ENCODE peak calls at places on chromosome 16, in six cellular contexts. One of them, this sample, is unnamed.

GRCh38 chr16:53821957-53822625 is 118.1 kb downstream of the FTO start:
- DNase-seq in fibroblast of lung: peak
- DNase-seq in K562: no peak
- DNase-seq in heart left ventricle: no peak
- DNase-seq in AG04450: peak
- DNase-seq in osteocyte: no peak
- DNase-seq in this sample: peak

GRCh38 chr16:14458576-14458975 is 171.5 kb downstream of the PARN start:
- DNase-seq in AG04450: no peak
- DNase-seq in fibroblast of lung: no peak
- DNase-seq in heart left ventricle: no peak
- DNase-seq in osteocyte: no peak
- DNase-seq in K562: no peak
- DNase-seq in this sample: no peak

GRCh38 chr16:62041401-62041800 is 5.2 kb upstream of the CDH8 start:
- DNase-seq in heart left ventricle: no peak
- DNase-seq in osteocyte: no peak
- DNase-seq in K562: no peak
- DNase-seq in fibroblast of lung: no peak
- DNase-seq in AG04450: no peak
- DNase-seq in this sample: peak

GRCh38 chr16:30476991-30477390 is 4.4 kb downstream of the ITGAL start:
- DNase-seq in fibroblast of lung: no peak
- DNase-seq in K562: no peak
- DNase-seq in AG04450: no peak
- DNase-seq in heart left ventricle: no peak
- DNase-seq in osteocyte: no peak
- DNase-seq in this sample: no peak

GRCh38 chr16:74567901-74568300 is 39.0 kb downstream of the GLG1 start:
- DNase-seq in AG04450: no peak
- DNase-seq in osteocyte: no peak
- DNase-seq in K562: no peak
- DNase-seq in heart left ventricle: no peak
- DNase-seq in fibroblast of lung: no peak
- DNase-seq in this sample: no peak

GRCh38 chr16:70252355-70252988 is 732 bp upstream of the EXOSC6 start:
- DNase-seq in AG04450: no peak
- DNase-seq in fibroblast of lung: peak
- DNase-seq in heart left ventricle: no peak
- DNase-seq in K562: peak
- DNase-seq in osteocyte: peak
- DNase-seq in this sample: no peak

GRCh38 chr16:23501291-23501690 is 9.0 kb downstream of the GGA2 start:
- DNase-seq in AG04450: no peak
- DNase-seq in fibroblast of lung: no peak
- DNase-seq in osteocyte: no peak
- DNase-seq in heart left ventricle: no peak
- DNase-seq in K562: no peak
- DNase-seq in this sample: peak

GRCh38 chr16:82793550-82794244 is 166.9 kb downstream of the CDH13 start:
- DNase-seq in K562: no peak
- DNase-seq in fibroblast of lung: no peak
- DNase-seq in AG04450: no peak
- DNase-seq in heart left ventricle: no peak
- DNase-seq in osteocyte: no peak
- DNase-seq in this sample: no peak

GRCh38 chr16:12896562-12896961 is 4.8 kb upstream of the SHISA9 start:
- DNase-seq in osteocyte: no peak
- DNase-seq in K562: peak
- DNase-seq in AG04450: no peak
- DNase-seq in heart left ventricle: no peak
- DNase-seq in fibroblast of lung: no peak
- DNase-seq in this sample: no peak

GRCh38 chr16:14347706-14348105 is 276.6 kb downstream of the MRTFB start:
- DNase-seq in osteocyte: no peak
- DNase-seq in fibroblast of lung: no peak
- DNase-seq in K562: no peak
- DNase-seq in AG04450: no peak
- DNase-seq in heart left ventricle: peak
- DNase-seq in this sample: no peak

GRCh38 chr16:29645699-29646187 is 17.3 kb upstream of the SPN start:
- DNase-seq in osteocyte: no peak
- DNase-seq in fibroblast of lung: peak
- DNase-seq in AG04450: no peak
- DNase-seq in K562: peak
- DNase-seq in heart left ventricle: no peak
- DNase-seq in this sample: no peak

GRCh38 chr16:4680673-4681470 is 12.5 kb upstream of the NUDT16L1 start:
- DNase-seq in K562: no peak
- DNase-seq in osteocyte: no peak
- DNase-seq in fibroblast of lung: no peak
- DNase-seq in AG04450: no peak
- DNase-seq in heart left ventricle: peak
- DNase-seq in this sample: no peak

GRCh38 chr16:73847090-73847489 is 449.5 kb upstream of the PSMD7 start:
- DNase-seq in K562: no peak
- DNase-seq in fibroblast of lung: no peak
- DNase-seq in AG04450: no peak
- DNase-seq in heart left ventricle: no peak
- DNase-seq in osteocyte: no peak
- DNase-seq in this sample: no peak

GRCh38 chr16:57871457-57871856 is 69.2 kb upstream of the KIFC3 start:
- DNase-seq in K562: no peak
- DNase-seq in AG04450: no peak
- DNase-seq in heart left ventricle: no peak
- DNase-seq in osteocyte: no peak
- DNase-seq in fibroblast of lung: peak
- DNase-seq in this sample: peak

GRCh38 chr16:477287-477686 is 50.2 kb upstream of the CAPN15 start:
- DNase-seq in AG04450: no peak
- DNase-seq in K562: no peak
- DNase-seq in heart left ventricle: peak
- DNase-seq in osteocyte: no peak
- DNase-seq in fibroblast of lung: no peak
- DNase-seq in this sample: no peak

GRCh38 chr16:56610017-56610608 is 1.7 kb downstream of the MT2A start:
- DNase-seq in heart left ventricle: no peak
- DNase-seq in K562: no peak
- DNase-seq in osteocyte: no peak
- DNase-seq in fibroblast of lung: peak
- DNase-seq in AG04450: no peak
- DNase-seq in this sample: peak

GRCh38 chr16:24504467-24505345 is 34.7 kb upstream of the RBBP6 start:
- DNase-seq in osteocyte: peak
- DNase-seq in AG04450: peak
- DNase-seq in heart left ventricle: peak
- DNase-seq in K562: peak
- DNase-seq in fibroblast of lung: peak
- DNase-seq in this sample: peak

GRCh38 chr16:30335598-30336474 is 19.3 kb downstream of the CD2BP2 start:
- DNase-seq in AG04450: no peak
- DNase-seq in heart left ventricle: peak
- DNase-seq in osteocyte: peak
- DNase-seq in K562: no peak
- DNase-seq in fibroblast of lung: peak
- DNase-seq in this sample: no peak

GRCh38 chr16:53775821-53776431 is 72.0 kb downstream of the FTO start:
- DNase-seq in heart left ventricle: peak
- DNase-seq in K562: no peak
- DNase-seq in fibroblast of lung: peak
- DNase-seq in AG04450: peak
- DNase-seq in osteocyte: no peak
- DNase-seq in this sample: peak

GRCh38 chr16:69595127-69596036 is 29.6 kb downstream of the NFAT5 start:
- DNase-seq in AG04450: no peak
- DNase-seq in fibroblast of lung: peak
- DNase-seq in heart left ventricle: no peak
- DNase-seq in K562: peak
- DNase-seq in osteocyte: no peak
- DNase-seq in this sample: peak

GRCh38 chr16:68936729-68937631 is 93.6 kb downstream of the TANGO6 start:
- DNase-seq in K562: no peak
- DNase-seq in fibroblast of lung: peak
- DNase-seq in heart left ventricle: no peak
- DNase-seq in osteocyte: peak
- DNase-seq in AG04450: no peak
- DNase-seq in this sample: peak

GRCh38 chr16:48907906-48908634 is 298.1 kb upstream of the N4BP1 start:
- DNase-seq in fibroblast of lung: no peak
- DNase-seq in AG04450: no peak
- DNase-seq in osteocyte: no peak
- DNase-seq in heart left ventricle: no peak
- DNase-seq in K562: no peak
- DNase-seq in this sample: peak

DNA sequence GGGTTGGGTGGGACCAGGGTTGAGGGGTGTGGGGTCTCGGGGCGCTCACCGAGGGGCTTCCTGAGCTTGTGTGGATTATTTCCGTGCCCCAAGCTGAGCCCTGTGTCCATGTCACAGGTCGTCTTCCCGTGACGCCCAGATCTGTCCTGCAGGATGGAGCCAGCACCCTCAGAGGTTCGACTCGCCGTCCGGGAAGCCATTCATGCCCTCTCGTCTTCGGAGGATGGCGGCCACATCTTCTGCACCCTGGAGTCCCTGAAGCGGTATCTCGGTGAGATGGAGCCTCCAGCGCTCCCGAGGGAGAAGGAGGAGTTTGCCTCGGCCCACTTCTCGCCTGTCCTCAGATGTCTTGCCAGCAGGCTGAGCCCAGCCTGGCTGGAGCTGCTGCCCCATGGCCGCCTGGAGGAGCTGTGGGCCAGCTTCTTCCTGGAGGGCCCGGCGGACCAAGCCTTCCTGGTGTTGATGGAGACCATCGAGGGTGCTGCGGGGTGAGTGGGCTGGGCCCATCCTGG is 1.0 kb downstream of the TELO2 start:
- DNase-seq in fibroblast of lung: peak
- DNase-seq in K562: no peak
- DNase-seq in heart left ventricle: peak
- DNase-seq in AG04450: peak
- DNase-seq in osteocyte: peak
- DNase-seq in this sample: peak
- TF ChIP-seq CTCF in fibroblast of lung: peak
- TF ChIP-seq CTCF in K562: peak
- TF ChIP-seq CTCF in heart left ventricle: peak
- TF ChIP-seq CTCF in AG04450: peak
- TF ChIP-seq CTCF in osteocyte: peak
- TF ChIP-seq CTCF in this sample: peak

GRCh38 chr16:10942352-10943297 is at the start of gene DEXI:
- DNase-seq in osteocyte: peak
- DNase-seq in K562: peak
- DNase-seq in heart left ventricle: peak
- DNase-seq in AG04450: peak
- DNase-seq in fibroblast of lung: peak
- DNase-seq in this sample: peak
- TF ChIP-seq CTCF in osteocyte: no peak
- TF ChIP-seq CTCF in K562: no peak
- TF ChIP-seq CTCF in heart left ventricle: peak
- TF ChIP-seq CTCF in AG04450: no peak
- TF ChIP-seq CTCF in fibroblast of lung: no peak
- TF ChIP-seq CTCF in this sample: no peak

GRCh38 chr16:88504489-88505404 is 51.7 kb downstream of the ZFPM1 start:
- DNase-seq in AG04450: no peak
- DNase-seq in osteocyte: no peak
- DNase-seq in K562: no peak
- DNase-seq in fibroblast of lung: no peak
- DNase-seq in heart left ventricle: no peak
- DNase-seq in this sample: no peak

GRCh38 chr16:88506723-88507122 is 53.6 kb downstream of the ZFPM1 start:
- DNase-seq in K562: no peak
- DNase-seq in heart left ventricle: no peak
- DNase-seq in AG04450: no peak
- DNase-seq in osteocyte: no peak
- DNase-seq in fibroblast of lung: no peak
- DNase-seq in this sample: no peak

GRCh38 chr16:88507231-88507743 is 54.2 kb downstream of the ZFPM1 start:
- DNase-seq in AG04450: no peak
- DNase-seq in K562: no peak
- DNase-seq in heart left ventricle: no peak
- DNase-seq in osteocyte: no peak
- DNase-seq in fibroblast of lung: no peak
- DNase-seq in this sample: peak

GRCh38 chr16:88503771-88504488 is 50.9 kb downstream of the ZFPM1 start:
- DNase-seq in AG04450: no peak
- DNase-seq in osteocyte: no peak
- DNase-seq in heart left ventricle: no peak
- DNase-seq in K562: no peak
- DNase-seq in fibroblast of lung: no peak
- DNase-seq in this sample: no peak

DNA sequence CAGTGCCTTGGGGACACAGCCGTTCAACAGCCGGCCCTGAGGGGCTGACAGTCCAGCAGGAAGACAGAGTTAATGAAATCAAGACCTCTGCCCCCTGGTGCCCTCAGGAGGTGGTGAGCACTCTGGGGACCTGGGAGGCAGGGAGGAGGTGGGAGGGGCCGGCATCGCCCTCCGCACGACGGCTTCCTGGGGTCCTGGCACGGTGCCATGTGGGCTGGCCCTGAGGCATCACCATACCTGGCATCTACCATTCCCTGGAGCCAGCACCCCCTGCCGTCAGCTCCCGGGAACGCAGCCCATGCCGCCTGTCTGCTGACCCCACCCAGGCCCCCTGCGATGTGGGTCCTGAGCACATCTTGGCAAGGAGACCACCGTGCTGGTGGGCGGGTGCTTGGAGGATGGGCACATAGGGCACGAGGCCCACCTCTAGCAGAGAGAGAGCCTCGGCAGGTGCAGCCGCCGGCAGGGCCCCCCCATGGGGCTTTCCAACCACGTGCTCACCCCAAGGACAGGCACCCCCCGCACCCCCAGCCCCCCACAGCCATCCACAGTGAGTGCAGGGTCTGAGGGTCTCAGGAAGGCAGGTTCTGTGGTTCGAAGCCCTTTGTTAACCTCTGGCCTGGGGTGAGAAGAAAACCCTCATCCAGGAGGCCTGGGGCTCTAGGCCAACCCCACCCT is 52.5 kb downstream of the ZFPM1 start:
- DNase-seq in AG04450: no peak
- DNase-seq in K562: peak
- DNase-seq in heart left ventricle: no peak
- DNase-seq in osteocyte: no peak
- DNase-seq in fibroblast of lung: no peak
- DNase-seq in this sample: peak
- TF ChIP-seq CTCF in AG04450: peak
- TF ChIP-seq CTCF in K562: no peak
- TF ChIP-seq CTCF in heart left ventricle: peak
- TF ChIP-seq CTCF in osteocyte: peak
- TF ChIP-seq CTCF in fibroblast of lung: no peak
- TF ChIP-seq CTCF in this sample: peak

DNA sequence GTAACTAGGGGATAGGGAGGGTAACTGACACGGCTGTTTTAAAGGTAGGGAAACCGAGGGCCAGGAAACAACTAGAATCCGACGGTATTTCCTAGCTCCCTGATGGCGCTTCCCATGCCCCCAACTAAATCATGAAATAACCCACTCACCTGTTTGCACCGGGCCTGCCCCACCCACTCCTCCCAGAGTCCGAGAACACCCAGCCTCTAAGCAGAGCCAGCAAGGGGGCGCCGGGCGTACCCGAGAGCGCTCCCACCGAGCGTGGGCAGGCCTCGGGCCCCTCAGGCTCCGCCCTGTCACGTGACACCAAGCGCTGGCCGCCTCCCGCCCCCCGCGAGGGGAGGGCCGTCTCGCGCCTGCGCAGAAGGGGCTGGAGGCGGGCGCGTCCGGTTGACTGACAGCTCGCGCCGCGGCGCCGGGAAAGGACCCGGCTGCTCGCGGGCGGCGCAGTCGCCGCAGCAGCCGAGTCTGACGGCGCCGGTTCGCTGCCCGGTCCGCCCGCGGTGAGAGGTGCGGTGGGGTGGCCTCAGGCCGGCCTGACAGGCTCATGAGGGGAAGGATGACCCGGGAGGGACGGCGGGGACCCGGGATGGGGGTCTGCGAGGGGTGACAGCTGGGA is at the start of gene KIAA0513:
- DNase-seq in AG04450: peak
- DNase-seq in fibroblast of lung: peak
- DNase-seq in osteocyte: peak
- DNase-seq in K562: peak
- DNase-seq in heart left ventricle: peak
- DNase-seq in this sample: peak
- TF ChIP-seq CTCF in AG04450: peak
- TF ChIP-seq CTCF in fibroblast of lung: peak
- TF ChIP-seq CTCF in osteocyte: no peak
- TF ChIP-seq CTCF in K562: peak
- TF ChIP-seq CTCF in heart left ventricle: no peak
- TF ChIP-seq CTCF in this sample: no peak